ENCODE peak calls at places on chromosome 20, in ten cellular contexts. X is fibroblast of lung, H is Peyer's patch, J is cardiac muscle cell, U is lower lobe of right lung, Q is HL-60, T is adrenal gland, Y is thoracic aorta, A is A549, N is hepatocyte. V is an unnamed sample.

GRCh38 chr20:30286157-30286556 is 971.3 kb upstream of the DEFB115 start:
- DNase-seq in X (peak), U (no peak), N (no peak), A (no peak), Q (no peak), T (no peak), H (no peak), Y (no peak), J (no peak), V (no peak)

GRCh38 chr20:51451484-51451883 is 91.0 kb downstream of the NFATC2 start:
- DNase-seq in Y (no peak), X (no peak), N (no peak), T (no peak), J (no peak), Q (no peak), U (no peak), H (no peak), A (no peak), V (no peak)

GRCh38 chr20:63627700-63628245 is 872 bp upstream of the GMEB2 start:
- DNase-seq in J (no peak), T (peak), A (no peak), N (no peak), X (no peak), Q (no peak), Y (no peak), H (no peak), U (no peak), V (no peak)

GRCh38 chr20:16111853-16112412 is 461.3 kb downstream of the KIF16B start:
- DNase-seq in Q (no peak), H (no peak), U (no peak), A (no peak), Y (no peak), J (peak), N (no peak), X (no peak), T (no peak), V (no peak)

GRCh38 chr20:10433014-10433622 is 904 bp downstream of the MKKS start:
- DNase-seq in T (no peak), X (no peak), Y (no peak), H (no peak), U (no peak), N (no peak), J (no peak), Q (no peak), A (no peak), V (no peak)

GRCh38 chr20:30505566-30505965 is 751.9 kb upstream of the DEFB115 start:
- DNase-seq in Q (no peak), N (no peak), T (no peak), H (no peak), J (no peak), U (no peak), Y (no peak), X (no peak), A (no peak), V (no peak)

GRCh38 chr20:15673206-15673605 is 900.0 kb downstream of the KIF16B start:
- DNase-seq in Y (no peak), N (no peak), Q (no peak), J (peak), A (no peak), U (no peak), X (peak), T (no peak), H (no peak), V (no peak)

GRCh38 chr20:31860431-31861345 is 9.6 kb downstream of the DUSP15 start:
- DNase-seq in U (no peak), J (peak), Q (no peak), T (peak), Y (no peak), A (peak), X (no peak), H (peak), N (peak), V (peak)

GRCh38 chr20:63966172-63966943 is 3.4 kb downstream of the ZNF512B start:
- DNase-seq in J (no peak), Q (no peak), A (no peak), T (no peak), U (peak), N (no peak), X (no peak), H (no peak), Y (no peak), V (no peak)

GRCh38 chr20:19889011-19889953 is 127.9 kb upstream of the NAA20 start:
- DNase-seq in X (peak), H (peak), Y (no peak), J (no peak), N (peak), T (peak), Q (no peak), A (peak), U (no peak), V (no peak)

GRCh38 chr20:3869839-3870634 is 19.1 kb upstream of the PANK2 start:
- DNase-seq in X (no peak), Y (no peak), U (no peak), N (no peak), J (no peak), T (no peak), Q (no peak), A (no peak), H (no peak), V (no peak)

GRCh38 chr20:61719691-61720347 is 345.9 kb downstream of the TAF4 start:
- DNase-seq in T (no peak), H (no peak), J (no peak), Y (no peak), Q (peak), U (no peak), N (no peak), A (no peak), X (peak), V (no peak)

GRCh38 chr20:63120286-63121090 is 95.4 kb downstream of the YTHDF1 start:
- DNase-seq in A (no peak), N (no peak), J (no peak), H (no peak), T (no peak), X (no peak), Q (no peak), Y (no peak), U (peak), V (no peak)

GRCh38 chr20:1427457-1428054 is 34.7 kb upstream of the FKBP1A start:
- DNase-seq in T (no peak), N (no peak), U (no peak), J (no peak), Q (no peak), Y (no peak), H (no peak), X (peak), A (no peak), V (no peak)

GRCh38 chr20:33650753-33651561 is 11.2 kb upstream of the C20orf144 start:
- DNase-seq in J (no peak), H (no peak), X (no peak), Q (no peak), Y (no peak), T (no peak), A (no peak), N (peak), U (no peak), V (peak)

GRCh38 chr20:31870703-31871601 is 518 bp downstream of the TTLL9 start:
- DNase-seq in A (no peak), X (no peak), J (no peak), U (no peak), Y (no peak), Q (no peak), T (no peak), H (peak), N (peak), V (no peak)

GRCh38 chr20:39897058-39897457 is 792.0 kb downstream of the MAFB start:
- DNase-seq in Y (no peak), Q (no peak), U (no peak), A (no peak), H (no peak), T (no peak), J (no peak), N (no peak), X (peak), V (no peak)

GRCh38 chr20:8616792-8617191 is 452.1 kb upstream of the PLCB4 start:
- DNase-seq in Q (no peak), H (no peak), A (no peak), X (peak), U (no peak), N (no peak), T (no peak), Y (no peak), J (peak), V (no peak)

GRCh38 chr20:50379049-50379990 is 130.9 kb upstream of the PTPN1 start:
- DNase-seq in X (peak), J (no peak), A (no peak), N (peak), H (peak), T (peak), U (peak), Q (peak), Y (peak), V (peak)

GRCh38 chr20:33474097-33474846 is 15.6 kb upstream of the CBFA2T2 start:
- DNase-seq in A (no peak), N (peak), J (no peak), Q (no peak), H (no peak), Y (no peak), U (no peak), T (no peak), X (no peak), V (no peak)

GRCh38 chr20:59122377-59122932 is 41.2 kb upstream of the ZNF831 start:
- DNase-seq in J (no peak), T (no peak), U (no peak), H (no peak), N (no peak), A (no peak), X (no peak), Q (no peak), Y (no peak), V (no peak)

GRCh38 chr20:2709205-2709981 is 16.8 kb downstream of the EBF4 start:
- DNase-seq in Y (no peak), T (no peak), H (peak), A (no peak), J (no peak), U (no peak), X (no peak), Q (no peak), N (no peak), V (no peak)

GRCh38 chr20:9051508-9051907 is 17.4 kb upstream of the PLCB4 start:
- DNase-seq in Y (no peak), N (peak), J (no peak), A (peak), U (no peak), X (peak), Q (no peak), T (no peak), H (no peak), V (peak)

GRCh38 chr20:1375515-1375914 is 17.3 kb downstream of the FKBP1A start:
- DNase-seq in Q (no peak), N (no peak), Y (no peak), H (no peak), T (no peak), X (peak), A (no peak), J (no peak), U (no peak), V (no peak)

GRCh38 chr20:12891643-12892042 is 117.1 kb upstream of the SPTLC3 start:
- DNase-seq in Q (no peak), U (no peak), X (no peak), N (no peak), Y (no peak), A (no peak), J (no peak), T (no peak), H (no peak), V (no peak)

GRCh38 chr20:63141531-63141930 is 74.4 kb downstream of the YTHDF1 start:
- DNase-seq in X (no peak), Y (no peak), N (no peak), J (no peak), A (no peak), U (no peak), T (no peak), H (no peak), Q (no peak), V (no peak)

GRCh38 chr20:51767867-51768758 is at the start of gene ATP9A:
- DNase-seq in X (peak), T (peak), U (no peak), A (no peak), H (peak), J (peak), Q (no peak), Y (no peak), N (peak), V (peak)

GRCh38 chr20:37392441-37393195 is 46.7 kb downstream of the SRC start:
- DNase-seq in N (no peak), Q (no peak), X (no peak), A (peak), H (no peak), U (peak), J (no peak), Y (no peak), T (no peak), V (no peak)
- TF ChIP-seq CTCF in N (peak), Q (peak), X (peak), A (peak), H (no peak), U (peak), J (peak), Y (peak), T (peak), V (peak)

GRCh38 chr20:37095108-37095608 is 639 bp downstream of the RBL1 start:
- DNase-seq in A (peak), Y (no peak), T (peak), N (peak), U (no peak), J (no peak), H (peak), X (peak), Q (no peak), V (peak)

GRCh38 chr20:37090357-37090871 is 5.4 kb downstream of the RBL1 start:
- DNase-seq in T (no peak), A (no peak), U (no peak), Y (no peak), J (no peak), Q (no peak), X (no peak), N (no peak), H (no peak), V (no peak)

GRCh38 chr20:37096415-37097039 is 730 bp upstream of the RBL1 start:
- DNase-seq in J (no peak), A (no peak), Q (no peak), U (no peak), T (no peak), X (no peak), H (no peak), N (no peak), Y (no peak), V (no peak)

DNA sequence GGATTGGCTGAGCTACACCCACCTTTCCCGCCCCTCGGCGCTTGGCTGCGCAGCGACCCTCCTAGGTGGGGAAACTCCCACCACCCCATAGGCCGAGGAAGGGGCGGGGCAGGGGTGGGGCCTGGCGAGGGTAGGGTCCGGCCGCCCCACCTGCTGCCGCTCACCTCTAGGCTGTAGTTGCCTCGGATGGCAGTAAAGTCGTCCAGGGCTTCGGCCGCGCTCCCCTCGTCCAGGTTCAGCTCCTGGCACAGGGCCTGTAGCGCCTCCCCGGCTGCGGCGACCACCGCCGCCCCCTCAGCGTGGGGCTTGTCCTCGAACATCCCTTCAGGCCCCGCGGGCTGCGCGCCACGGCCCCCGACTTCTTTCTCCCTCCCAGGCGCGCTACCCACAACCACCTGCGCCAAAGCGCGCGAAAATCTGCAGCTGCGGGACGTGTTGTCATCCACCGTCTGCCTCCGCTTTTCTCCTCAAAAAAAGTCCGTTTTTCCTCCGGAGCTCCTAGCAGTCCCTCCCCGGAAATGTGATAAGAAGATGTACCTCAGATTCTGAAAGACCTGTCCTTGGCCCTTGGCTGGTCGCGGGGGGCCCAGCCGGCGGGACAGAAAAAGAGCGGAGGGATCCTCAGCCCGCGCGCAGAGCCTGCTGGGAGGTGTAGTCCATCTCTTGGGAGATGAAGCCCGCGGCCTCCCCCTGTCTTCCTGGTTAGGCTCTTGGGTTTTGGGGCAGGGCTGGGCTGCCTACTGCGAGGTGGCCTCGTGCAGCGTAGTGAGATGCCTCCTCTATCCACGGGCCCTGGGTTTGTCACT is at the start of gene RBL1:
- DNase-seq in J (peak), Y (peak), X (peak), Q (peak), A (peak), T (peak), H (peak), U (peak), N (peak), V (peak)
- TF ChIP-seq CTCF in J (peak), Y (no peak), X (peak), Q (no peak), A (no peak), T (peak), H (no peak), U (peak), N (no peak), V (peak)

DNA sequence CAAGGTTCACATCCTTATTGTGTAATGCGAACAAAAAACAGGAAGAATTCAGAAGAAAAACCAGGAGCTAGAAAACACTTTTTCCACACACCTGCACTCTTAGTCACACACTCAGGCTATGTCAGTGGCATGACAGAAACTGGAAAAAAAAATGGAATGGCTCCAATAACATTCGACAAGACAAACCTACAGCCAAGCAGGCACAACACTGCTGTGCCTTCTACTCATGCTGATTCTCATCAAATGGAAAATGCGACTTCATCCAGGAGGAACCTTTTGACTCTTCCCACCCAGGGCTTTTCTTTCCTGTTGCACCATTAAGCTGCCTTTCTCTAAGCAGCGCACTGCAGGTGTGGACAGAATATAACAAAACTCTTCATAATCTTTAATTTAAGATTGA is 163.2 kb upstream of the BTBD3 start:
- DNase-seq in J (no peak), X (no peak), Y (no peak), U (no peak), N (no peak), A (no peak), T (no peak), H (no peak), Q (no peak), V (no peak)
- TF ChIP-seq CTCF in J (no peak), X (no peak), Y (no peak), U (no peak), N (no peak), A (no peak), T (no peak), H (no peak), Q (no peak), V (no peak)

GRCh38 chr20:48804300-48804980 is 23.4 kb downstream of the PREX1 start:
- DNase-seq in U (no peak), A (no peak), N (no peak), X (no peak), Q (no peak), T (no peak), Y (no peak), J (no peak), H (no peak), V (no peak)
- TF ChIP-seq CTCF in U (no peak), A (no peak), N (no peak), X (no peak), Q (no peak), T (no peak), Y (no peak), J (no peak), H (no peak), V (no peak)

GRCh38 chr20:54897787-54898186 is 422.4 kb downstream of the DOK5 start:
- DNase-seq in X (no peak), N (no peak), Y (no peak), J (no peak), A (no peak), T (no peak), Q (no peak), U (no peak), H (no peak), V (no peak)

DNA sequence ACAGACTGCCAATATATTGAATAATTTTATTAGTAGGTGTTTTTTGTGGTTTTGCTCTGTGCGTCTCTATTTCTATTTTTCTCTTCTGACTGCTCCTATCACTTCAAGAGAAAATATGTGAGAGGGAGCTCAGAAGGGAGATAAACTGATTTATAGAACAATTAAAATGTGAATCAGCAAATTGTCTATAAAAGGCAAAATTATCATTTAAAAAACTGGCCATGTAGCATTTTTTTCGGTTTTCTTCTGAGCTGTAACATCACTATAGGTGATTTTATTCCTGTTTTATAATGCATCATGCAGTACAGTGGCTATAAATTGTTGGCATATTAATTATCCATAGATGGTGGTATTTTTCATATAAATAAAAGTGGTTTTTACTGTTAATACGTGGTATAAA is 416.5 kb downstream of the DOK5 start:
- DNase-seq in U (no peak), A (no peak), Q (no peak), N (no peak), H (no peak), J (no peak), T (no peak), X (no peak), Y (no peak), V (no peak)
- TF ChIP-seq CTCF in U (no peak), A (no peak), Q (no peak), N (no peak), H (no peak), J (no peak), T (no peak), X (no peak), Y (no peak), V (no peak)

GRCh38 chr20:35641743-35642142 is 23.0 kb downstream of the CPNE1 start:
- DNase-seq in N (no peak), H (no peak), Q (no peak), A (no peak), U (no peak), Y (no peak), X (no peak), T (no peak), J (no peak), V (no peak)

GRCh38 chr20:35640724-35641123 is 24.0 kb downstream of the CPNE1 start:
- DNase-seq in Y (no peak), A (no peak), J (no peak), U (no peak), T (no peak), N (no peak), X (no peak), Q (no peak), H (no peak), V (no peak)

GRCh38 chr20:35643045-35643444 is 21.7 kb downstream of the CPNE1 start:
- DNase-seq in Q (no peak), T (no peak), U (no peak), J (no peak), N (no peak), X (no peak), Y (no peak), A (no peak), H (no peak), V (no peak)

GRCh38 chr20:35648836-35649235 is 15.9 kb downstream of the CPNE1 start:
- DNase-seq in X (peak), Y (no peak), J (no peak), T (no peak), A (no peak), Q (no peak), U (no peak), N (no peak), H (no peak), V (no peak)

DNA sequence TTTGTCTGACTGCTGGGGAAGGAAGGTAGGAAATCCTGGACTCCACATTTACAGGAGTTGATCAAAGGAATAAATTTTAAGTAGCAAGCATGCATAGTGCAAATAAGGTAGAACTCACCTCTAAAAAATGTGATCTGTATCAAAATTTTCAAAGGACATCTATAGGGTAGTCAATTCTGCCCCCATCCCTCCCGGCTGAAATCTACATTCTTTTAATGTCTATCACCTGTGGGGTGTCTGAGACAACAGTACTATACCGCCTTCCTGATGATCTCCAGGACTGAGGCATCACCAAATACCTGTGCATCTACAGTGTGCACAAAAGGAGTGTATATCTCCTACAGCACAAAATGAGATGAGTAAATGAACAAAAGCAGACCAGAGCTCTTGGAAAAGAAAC is 19.9 kb downstream of the CPNE1 start:
- DNase-seq in N (no peak), A (no peak), T (no peak), H (no peak), Q (no peak), X (no peak), U (no peak), Y (no peak), J (no peak), V (no peak)
- TF ChIP-seq CTCF in N (no peak), A (no peak), T (no peak), H (no peak), Q (no peak), X (no peak), U (no peak), Y (no peak), J (no peak), V (no peak)

GRCh38 chr20:46937140-46937523 is 42.5 kb downstream of the EYA2 start:
- DNase-seq in J (no peak), X (no peak), N (no peak), T (no peak), Q (no peak), U (no peak), A (no peak), Y (no peak), H (no peak), V (no peak)
- TF ChIP-seq CTCF in J (no peak), X (no peak), N (no peak), T (no peak), Q (no peak), U (no peak), A (no peak), Y (no peak), H (no peak), V (no peak)

GRCh38 chr20:54219751-54220426 is 12.0 kb downstream of the PFDN4 start:
- DNase-seq in T (no peak), N (peak), Q (no peak), H (no peak), Y (no peak), J (peak), X (peak), A (peak), U (no peak), V (peak)
- TF ChIP-seq CTCF in T (peak), N (peak), Q (peak), H (no peak), Y (peak), J (peak), X (peak), A (peak), U (peak), V (peak)

GRCh38 chr20:49323622-49324238 is 45.9 kb upstream of the ZNFX1 start:
- DNase-seq in T (no peak), Y (no peak), H (peak), A (peak), U (no peak), N (peak), J (peak), Q (no peak), X (peak), V (peak)
- TF ChIP-seq CTCF in T (peak), Y (no peak), H (no peak), A (no peak), U (peak), N (peak), J (peak), Q (peak), X (peak), V (no peak)